ENCODE peak calls at places on chromosome 5, in four cellular contexts. D is K562, F is stomach, O is transverse colon. T is an unnamed sample. For H3K27me3, the result is how much of the 10 kb centered on the place peaks cover.

GRCh38 chr5:155189476-155189875 is 175.9 kb downstream of the KIF4B start:
- DNase-seq in D (no peak), O (no peak), F (no peak), T (no peak)

GRCh38 chr5:167853421-167853820 is 438.0 kb upstream of the WWC1 start:
- DNase-seq in O (no peak), F (no peak), D (no peak), T (no peak)

GRCh38 chr5:36899860-36900259 is 23.3 kb downstream of the NIPBL start:
- DNase-seq in O (no peak), F (no peak), D (no peak), T (no peak)

GRCh38 chr5:95884021-95884333 is 61.5 kb upstream of the GLRX start:
- DNase-seq in O (no peak), D (peak), F (no peak), T (no peak)

GRCh38 chr5:44842491-44843282 is 33.9 kb downstream of the MRPS30 start:
- DNase-seq in O (no peak), D (no peak), F (no peak), T (no peak)

GRCh38 chr5:11046160-11046559 is 285.1 kb upstream of the DAP start:
- DNase-seq in O (no peak), F (no peak), D (no peak), T (no peak)

GRCh38 chr5:181203842-181204560 is 995 bp downstream of the TRIM7 start:
- DNase-seq in O (no peak), D (peak), F (no peak), T (peak)

GRCh38 chr5:138635708-138636107 is 60.5 kb upstream of the HSPA9 start:
- DNase-seq in F (no peak), D (no peak), O (no peak), T (peak)

DNA sequence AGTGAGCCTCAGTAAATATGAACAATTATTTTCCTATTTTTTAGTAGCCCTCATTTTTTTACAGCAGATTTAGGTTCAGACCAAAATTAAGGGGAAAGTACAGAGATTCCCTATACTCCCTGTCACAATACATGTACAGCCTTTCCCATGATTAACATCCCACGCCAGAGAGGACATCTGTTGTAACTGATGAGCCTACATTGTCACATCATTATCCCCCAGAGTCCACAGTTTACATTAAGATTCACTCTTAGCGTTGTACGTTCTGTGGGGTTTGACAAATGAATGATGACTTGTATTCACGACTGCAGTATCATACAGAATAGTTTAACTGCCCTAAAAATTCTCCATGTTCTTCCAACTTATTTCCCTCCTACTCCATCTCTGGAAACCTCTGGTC is 262.3 kb upstream of the MSX2 start:
- DNase-seq in O (no peak), F (no peak), D (no peak), T (no peak)
- TF ChIP-seq EP300 in O (no peak), F (no peak), D (no peak), T (no peak)

DNA sequence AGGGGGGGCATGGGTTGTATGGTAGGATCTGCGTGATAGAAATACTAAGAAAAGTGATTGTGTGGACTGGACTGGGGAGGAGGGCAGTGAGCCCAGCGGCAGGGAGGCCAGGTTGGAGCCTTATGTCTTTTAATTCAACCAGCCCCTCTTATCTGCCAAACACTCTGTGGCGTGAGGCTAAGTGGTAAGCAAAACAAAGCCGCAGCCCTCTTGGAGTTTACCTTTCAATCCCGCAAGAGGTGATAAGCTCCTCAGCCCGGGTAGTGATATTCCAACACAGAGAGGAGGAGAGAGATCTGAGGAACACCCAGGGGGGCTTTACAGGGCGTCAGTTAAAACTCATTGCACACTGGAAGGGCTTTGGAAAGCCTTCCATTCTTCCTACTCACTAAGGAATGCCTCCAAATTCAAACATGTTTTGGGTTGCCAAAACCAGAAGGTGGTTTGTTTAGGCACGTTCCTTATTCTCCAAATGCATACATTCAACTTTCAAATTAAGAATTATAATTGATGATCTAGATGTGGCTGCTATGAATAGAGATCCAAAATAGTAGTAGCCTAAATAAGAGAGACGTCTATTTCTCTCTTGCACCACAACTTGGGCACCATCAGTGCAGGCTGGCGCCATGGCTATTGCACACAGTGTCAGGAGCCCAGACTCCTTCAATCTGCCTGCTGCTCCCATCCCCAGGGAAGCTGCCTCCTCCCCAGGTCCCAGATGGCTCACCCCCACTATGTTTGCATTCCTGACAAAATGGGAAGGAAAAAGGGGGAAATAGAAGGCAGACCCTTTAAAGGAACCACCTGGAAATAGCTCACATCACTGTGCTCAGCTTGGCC is 75.1 kb upstream of the FSTL4 start:
- DNase-seq in O (no peak), F (no peak), D (no peak), T (no peak)
- H3K27me3 ChIP-seq in O (under half), F (under half), D (half or more), T (under half)

DNA sequence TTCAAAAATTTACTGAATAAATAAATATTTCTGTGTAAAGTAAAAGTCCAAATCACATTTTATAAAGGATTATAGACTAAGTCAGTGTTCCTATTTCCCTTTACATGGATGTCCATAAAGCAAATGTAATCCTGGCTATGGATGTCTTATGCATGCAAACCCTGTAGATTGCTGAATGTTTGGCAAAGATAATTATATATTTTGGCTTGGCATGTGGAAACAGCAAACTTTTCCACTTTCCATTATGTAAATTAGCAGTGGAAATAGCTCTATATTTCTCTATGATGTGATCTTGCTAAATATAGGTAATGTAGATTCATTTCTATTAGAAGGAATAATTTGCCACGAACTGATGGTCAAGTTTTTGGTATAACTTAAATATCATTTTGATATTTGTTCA is 66.5 kb downstream of the CWC27 start:
- DNase-seq in D (no peak), O (no peak), F (no peak), T (no peak)
- H3K27ac ChIP-seq in D (no peak), O (no peak), F (peak), T (no peak)

GRCh38 chr5:179023528-179024189 is at the start of gene ZNF879:
- DNase-seq in F (peak), O (peak), D (peak), T (peak)
- TF ChIP-seq EP300 in F (no peak), O (no peak), D (no peak), T (no peak)

GRCh38 chr5:41893074-41893851 is 10.9 kb upstream of the RIMOC1 start:
- DNase-seq in F (no peak), O (no peak), D (no peak), T (no peak)
- H3K27me3 ChIP-seq in F (under half), O (under half), D (under half), T (under half)

GRCh38 chr5:59321631-59322030 is 571.9 kb downstream of the PDE4D start:
- DNase-seq in O (no peak), D (no peak), F (no peak), T (no peak)

GRCh38 chr5:59319286-59319685 is 574.2 kb downstream of the PDE4D start:
- DNase-seq in F (no peak), D (no peak), O (no peak), T (no peak)

GRCh38 chr5:59322887-59323286 is 570.6 kb downstream of the PDE4D start:
- DNase-seq in F (no peak), D (no peak), O (no peak), T (no peak)

GRCh38 chr5:59320420-59320819 is 573.1 kb downstream of the PDE4D start:
- DNase-seq in O (no peak), F (no peak), D (no peak), T (no peak)

DNA sequence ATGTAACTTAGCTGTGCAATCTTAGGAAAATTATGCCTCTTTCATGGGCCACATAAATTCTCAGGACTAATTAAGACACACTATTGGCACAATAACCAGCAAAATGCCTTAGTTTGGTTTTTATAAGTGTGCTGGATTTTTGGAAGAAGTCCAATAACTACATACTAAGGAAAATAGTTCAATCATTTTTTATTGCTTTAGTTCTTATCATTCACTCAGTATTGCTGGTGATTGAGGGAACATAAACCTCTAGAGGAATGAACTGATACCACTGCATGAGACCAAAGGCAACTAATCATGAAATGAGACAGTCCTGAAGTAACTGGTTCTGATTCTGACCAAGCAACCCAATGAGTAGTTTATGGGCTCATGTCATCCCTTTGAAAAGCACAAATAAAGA is 571.5 kb downstream of the PDE4D start:
- DNase-seq in F (no peak), D (no peak), O (no peak), T (no peak)
- H3K27ac ChIP-seq in F (no peak), D (no peak), O (peak), T (no peak)

DNA sequence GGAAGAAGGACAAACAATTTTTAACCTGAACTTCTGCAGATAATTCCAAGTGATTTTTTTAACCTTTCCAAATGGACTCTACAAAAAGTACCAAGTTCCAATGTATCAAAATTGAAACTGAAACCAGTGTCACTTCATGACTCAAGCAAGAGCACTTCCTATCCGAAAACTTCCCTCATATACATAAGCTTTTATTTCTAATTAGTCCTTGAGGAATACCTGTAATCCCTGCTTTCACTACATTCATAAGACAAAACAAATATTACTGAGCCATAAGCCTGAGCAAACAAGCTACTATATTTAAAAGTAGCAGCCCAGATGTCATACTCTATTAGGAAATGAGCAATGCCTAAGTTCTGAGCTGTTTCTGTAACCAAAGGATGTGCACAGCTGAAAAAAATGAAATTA is 224.4 kb downstream of the EBF1 start:
- DNase-seq in F (no peak), D (no peak), O (no peak), T (no peak)
- TF ChIP-seq EP300 in F (no peak), D (no peak), O (no peak), T (no peak)

T was measured in suprapubic skin.